ENCODE peak calls at places on chromosomes 2 and 18, in eight cellular contexts. One of them, this sample, is unnamed.

GRCh38 chr2:55009277-55010055 is 40.8 kb downstream of the RTN4 start:
- DNase-seq in CD4-positive, alpha-beta T cell: no peak
- DNase-seq in tibial artery: no peak
- DNase-seq in activated CD8-positive, alpha-beta memory T cell treated with anti-CD3 and anti-CD28 coated beads, Interleukin-2, amount 50 U/mL, for 48 hours: no peak
- DNase-seq in AML-193: no peak
- DNase-seq in stimulated activated CD4-positive, alpha-beta T cell treated with anti-CD3 and anti-CD28 coated beads, Interleukin-1b, Interleukin-23, amount 100 ng/mL, for 1 hour: no peak
- DNase-seq in HFF-Myc: no peak
- DNase-seq in activated naive CD4-positive, alpha-beta T cell treated with anti-CD3 and anti-CD28 coated beads for 36 hours: no peak
- DNase-seq in this sample: no peak

GRCh38 chr2:157692768-157693167 is 64.1 kb upstream of the ACVR1C start:
- DNase-seq in CD4-positive, alpha-beta T cell: no peak
- DNase-seq in tibial artery: no peak
- DNase-seq in activated CD8-positive, alpha-beta memory T cell treated with anti-CD3 and anti-CD28 coated beads, Interleukin-2, amount 50 U/mL, for 48 hours: no peak
- DNase-seq in AML-193: no peak
- DNase-seq in stimulated activated CD4-positive, alpha-beta T cell treated with anti-CD3 and anti-CD28 coated beads, Interleukin-1b, Interleukin-23, amount 100 ng/mL, for 1 hour: no peak
- DNase-seq in HFF-Myc: peak; percentile 46
- DNase-seq in activated naive CD4-positive, alpha-beta T cell treated with anti-CD3 and anti-CD28 coated beads for 36 hours: no peak
- DNase-seq in this sample: no peak

GRCh38 chr2:71897836-71898235 is 249.8 kb downstream of the CYP26B1 start:
- DNase-seq in CD4-positive, alpha-beta T cell: no peak
- DNase-seq in tibial artery: no peak
- DNase-seq in activated CD8-positive, alpha-beta memory T cell treated with anti-CD3 and anti-CD28 coated beads, Interleukin-2, amount 50 U/mL, for 48 hours: no peak
- DNase-seq in AML-193: no peak
- DNase-seq in stimulated activated CD4-positive, alpha-beta T cell treated with anti-CD3 and anti-CD28 coated beads, Interleukin-1b, Interleukin-23, amount 100 ng/mL, for 1 hour: no peak
- DNase-seq in HFF-Myc: no peak
- DNase-seq in activated naive CD4-positive, alpha-beta T cell treated with anti-CD3 and anti-CD28 coated beads for 36 hours: no peak
- DNase-seq in this sample: peak; percentile 11

GRCh38 chr2:165969227-165969626 is 15.7 kb upstream of the TTC21B start:
- DNase-seq in CD4-positive, alpha-beta T cell: no peak
- DNase-seq in tibial artery: no peak
- DNase-seq in activated CD8-positive, alpha-beta memory T cell treated with anti-CD3 and anti-CD28 coated beads, Interleukin-2, amount 50 U/mL, for 48 hours: no peak
- DNase-seq in AML-193: no peak
- DNase-seq in stimulated activated CD4-positive, alpha-beta T cell treated with anti-CD3 and anti-CD28 coated beads, Interleukin-1b, Interleukin-23, amount 100 ng/mL, for 1 hour: no peak
- DNase-seq in HFF-Myc: no peak
- DNase-seq in activated naive CD4-positive, alpha-beta T cell treated with anti-CD3 and anti-CD28 coated beads for 36 hours: no peak
- DNase-seq in this sample: peak; percentile 12

GRCh38 chr2:117941693-117942092 is 72.2 kb downstream of the CCDC93 start:
- DNase-seq in CD4-positive, alpha-beta T cell: no peak
- DNase-seq in tibial artery: no peak
- DNase-seq in activated CD8-positive, alpha-beta memory T cell treated with anti-CD3 and anti-CD28 coated beads, Interleukin-2, amount 50 U/mL, for 48 hours: no peak
- DNase-seq in AML-193: no peak
- DNase-seq in stimulated activated CD4-positive, alpha-beta T cell treated with anti-CD3 and anti-CD28 coated beads, Interleukin-1b, Interleukin-23, amount 100 ng/mL, for 1 hour: no peak
- DNase-seq in HFF-Myc: no peak
- DNase-seq in activated naive CD4-positive, alpha-beta T cell treated with anti-CD3 and anti-CD28 coated beads for 36 hours: no peak
- DNase-seq in this sample: no peak

GRCh38 chr2:45119038-45119437 is 109.8 kb upstream of the SIX2 start:
- DNase-seq in CD4-positive, alpha-beta T cell: no peak
- DNase-seq in tibial artery: no peak
- DNase-seq in activated CD8-positive, alpha-beta memory T cell treated with anti-CD3 and anti-CD28 coated beads, Interleukin-2, amount 50 U/mL, for 48 hours: no peak
- DNase-seq in AML-193: no peak
- DNase-seq in stimulated activated CD4-positive, alpha-beta T cell treated with anti-CD3 and anti-CD28 coated beads, Interleukin-1b, Interleukin-23, amount 100 ng/mL, for 1 hour: no peak
- DNase-seq in HFF-Myc: no peak
- DNase-seq in activated naive CD4-positive, alpha-beta T cell treated with anti-CD3 and anti-CD28 coated beads for 36 hours: no peak
- DNase-seq in this sample: no peak

GRCh38 chr2:196244966-196245365 is 73.6 kb upstream of the STK17B start:
- DNase-seq in CD4-positive, alpha-beta T cell: no peak
- DNase-seq in tibial artery: no peak
- DNase-seq in activated CD8-positive, alpha-beta memory T cell treated with anti-CD3 and anti-CD28 coated beads, Interleukin-2, amount 50 U/mL, for 48 hours: no peak
- DNase-seq in AML-193: no peak
- DNase-seq in stimulated activated CD4-positive, alpha-beta T cell treated with anti-CD3 and anti-CD28 coated beads, Interleukin-1b, Interleukin-23, amount 100 ng/mL, for 1 hour: no peak
- DNase-seq in HFF-Myc: no peak
- DNase-seq in activated naive CD4-positive, alpha-beta T cell treated with anti-CD3 and anti-CD28 coated beads for 36 hours: no peak
- DNase-seq in this sample: no peak

GRCh38 chr2:199458017-199458805 is 472 bp upstream of the SATB2 start:
- DNase-seq in CD4-positive, alpha-beta T cell: no peak
- DNase-seq in tibial artery: no peak
- DNase-seq in activated CD8-positive, alpha-beta memory T cell treated with anti-CD3 and anti-CD28 coated beads, Interleukin-2, amount 50 U/mL, for 48 hours: peak; percentile 70
- DNase-seq in AML-193: no peak
- DNase-seq in stimulated activated CD4-positive, alpha-beta T cell treated with anti-CD3 and anti-CD28 coated beads, Interleukin-1b, Interleukin-23, amount 100 ng/mL, for 1 hour: no peak
- DNase-seq in HFF-Myc: no peak
- DNase-seq in activated naive CD4-positive, alpha-beta T cell treated with anti-CD3 and anti-CD28 coated beads for 36 hours: peak; percentile 22
- DNase-seq in this sample: peak; percentile 86

GRCh38 chr2:202221873-202222272 is 16.5 kb downstream of the SUMO1 start:
- DNase-seq in CD4-positive, alpha-beta T cell: no peak
- DNase-seq in tibial artery: no peak
- DNase-seq in activated CD8-positive, alpha-beta memory T cell treated with anti-CD3 and anti-CD28 coated beads, Interleukin-2, amount 50 U/mL, for 48 hours: no peak
- DNase-seq in AML-193: no peak
- DNase-seq in stimulated activated CD4-positive, alpha-beta T cell treated with anti-CD3 and anti-CD28 coated beads, Interleukin-1b, Interleukin-23, amount 100 ng/mL, for 1 hour: no peak
- DNase-seq in HFF-Myc: no peak
- DNase-seq in activated naive CD4-positive, alpha-beta T cell treated with anti-CD3 and anti-CD28 coated beads for 36 hours: no peak
- DNase-seq in this sample: no peak

GRCh38 chr18:79008356-79008940 is 28.8 kb downstream of the SALL3 start:
- DNase-seq in CD4-positive, alpha-beta T cell: no peak
- DNase-seq in tibial artery: no peak
- DNase-seq in activated CD8-positive, alpha-beta memory T cell treated with anti-CD3 and anti-CD28 coated beads, Interleukin-2, amount 50 U/mL, for 48 hours: no peak
- DNase-seq in AML-193: no peak
- DNase-seq in stimulated activated CD4-positive, alpha-beta T cell treated with anti-CD3 and anti-CD28 coated beads, Interleukin-1b, Interleukin-23, amount 100 ng/mL, for 1 hour: no peak
- DNase-seq in HFF-Myc: no peak
- DNase-seq in activated naive CD4-positive, alpha-beta T cell treated with anti-CD3 and anti-CD28 coated beads for 36 hours: no peak
- DNase-seq in this sample: no peak

GRCh38 chr2:197813093-197813787 is 8.8 kb downstream of the PLCL1 start:
- DNase-seq in CD4-positive, alpha-beta T cell: no peak
- DNase-seq in tibial artery: no peak
- DNase-seq in activated CD8-positive, alpha-beta memory T cell treated with anti-CD3 and anti-CD28 coated beads, Interleukin-2, amount 50 U/mL, for 48 hours: no peak
- DNase-seq in AML-193: peak; percentile 32
- DNase-seq in stimulated activated CD4-positive, alpha-beta T cell treated with anti-CD3 and anti-CD28 coated beads, Interleukin-1b, Interleukin-23, amount 100 ng/mL, for 1 hour: no peak
- DNase-seq in HFF-Myc: no peak
- DNase-seq in activated naive CD4-positive, alpha-beta T cell treated with anti-CD3 and anti-CD28 coated beads for 36 hours: no peak
- DNase-seq in this sample: peak; percentile 30

GRCh38 chr2:229083606-229084349 is 187.3 kb downstream of the PID1 start:
- DNase-seq in CD4-positive, alpha-beta T cell: no peak
- DNase-seq in tibial artery: no peak
- DNase-seq in activated CD8-positive, alpha-beta memory T cell treated with anti-CD3 and anti-CD28 coated beads, Interleukin-2, amount 50 U/mL, for 48 hours: no peak
- DNase-seq in AML-193: no peak
- DNase-seq in stimulated activated CD4-positive, alpha-beta T cell treated with anti-CD3 and anti-CD28 coated beads, Interleukin-1b, Interleukin-23, amount 100 ng/mL, for 1 hour: no peak
- DNase-seq in HFF-Myc: no peak
- DNase-seq in activated naive CD4-positive, alpha-beta T cell treated with anti-CD3 and anti-CD28 coated beads for 36 hours: no peak
- DNase-seq in this sample: no peak

GRCh38 chr2:217996345-217996744 is 6.5 kb downstream of the TNS1 start:
- DNase-seq in CD4-positive, alpha-beta T cell: no peak
- DNase-seq in tibial artery: peak; percentile 87
- DNase-seq in activated CD8-positive, alpha-beta memory T cell treated with anti-CD3 and anti-CD28 coated beads, Interleukin-2, amount 50 U/mL, for 48 hours: no peak
- DNase-seq in AML-193: no peak
- DNase-seq in stimulated activated CD4-positive, alpha-beta T cell treated with anti-CD3 and anti-CD28 coated beads, Interleukin-1b, Interleukin-23, amount 100 ng/mL, for 1 hour: no peak
- DNase-seq in HFF-Myc: no peak
- DNase-seq in activated naive CD4-positive, alpha-beta T cell treated with anti-CD3 and anti-CD28 coated beads for 36 hours: no peak
- DNase-seq in this sample: no peak

GRCh38 chr2:223044092-223044836 is 7.7 kb upstream of the KCNE4 start:
- DNase-seq in CD4-positive, alpha-beta T cell: no peak
- DNase-seq in tibial artery: no peak
- DNase-seq in activated CD8-positive, alpha-beta memory T cell treated with anti-CD3 and anti-CD28 coated beads, Interleukin-2, amount 50 U/mL, for 48 hours: no peak
- DNase-seq in AML-193: no peak
- DNase-seq in stimulated activated CD4-positive, alpha-beta T cell treated with anti-CD3 and anti-CD28 coated beads, Interleukin-1b, Interleukin-23, amount 100 ng/mL, for 1 hour: no peak
- DNase-seq in HFF-Myc: no peak
- DNase-seq in activated naive CD4-positive, alpha-beta T cell treated with anti-CD3 and anti-CD28 coated beads for 36 hours: no peak
- DNase-seq in this sample: no peak

GRCh38 chr2:28949617-28950305 is 31.3 kb upstream of the TOGARAM2 start:
- DNase-seq in CD4-positive, alpha-beta T cell: no peak
- DNase-seq in tibial artery: no peak
- DNase-seq in activated CD8-positive, alpha-beta memory T cell treated with anti-CD3 and anti-CD28 coated beads, Interleukin-2, amount 50 U/mL, for 48 hours: no peak
- DNase-seq in AML-193: no peak
- DNase-seq in stimulated activated CD4-positive, alpha-beta T cell treated with anti-CD3 and anti-CD28 coated beads, Interleukin-1b, Interleukin-23, amount 100 ng/mL, for 1 hour: no peak
- DNase-seq in HFF-Myc: no peak
- DNase-seq in activated naive CD4-positive, alpha-beta T cell treated with anti-CD3 and anti-CD28 coated beads for 36 hours: no peak
- DNase-seq in this sample: no peak

GRCh38 chr2:234462218-234462992 is 34.5 kb downstream of the ARL4C start:
- DNase-seq in CD4-positive, alpha-beta T cell: no peak
- DNase-seq in tibial artery: no peak
- DNase-seq in activated CD8-positive, alpha-beta memory T cell treated with anti-CD3 and anti-CD28 coated beads, Interleukin-2, amount 50 U/mL, for 48 hours: no peak
- DNase-seq in AML-193: no peak
- DNase-seq in stimulated activated CD4-positive, alpha-beta T cell treated with anti-CD3 and anti-CD28 coated beads, Interleukin-1b, Interleukin-23, amount 100 ng/mL, for 1 hour: no peak
- DNase-seq in HFF-Myc: no peak
- DNase-seq in activated naive CD4-positive, alpha-beta T cell treated with anti-CD3 and anti-CD28 coated beads for 36 hours: no peak
- DNase-seq in this sample: peak; percentile 4

GRCh38 chr2:9434484-9434883 is 11.0 kb downstream of the CPSF3 start:
- DNase-seq in CD4-positive, alpha-beta T cell: no peak
- DNase-seq in tibial artery: no peak
- DNase-seq in activated CD8-positive, alpha-beta memory T cell treated with anti-CD3 and anti-CD28 coated beads, Interleukin-2, amount 50 U/mL, for 48 hours: no peak
- DNase-seq in AML-193: no peak
- DNase-seq in stimulated activated CD4-positive, alpha-beta T cell treated with anti-CD3 and anti-CD28 coated beads, Interleukin-1b, Interleukin-23, amount 100 ng/mL, for 1 hour: no peak
- DNase-seq in HFF-Myc: no peak
- DNase-seq in activated naive CD4-positive, alpha-beta T cell treated with anti-CD3 and anti-CD28 coated beads for 36 hours: no peak
- DNase-seq in this sample: no peak

GRCh38 chr2:156156580-156156979 is 175.9 kb downstream of the NR4A2 start:
- DNase-seq in CD4-positive, alpha-beta T cell: no peak
- DNase-seq in tibial artery: no peak
- DNase-seq in activated CD8-positive, alpha-beta memory T cell treated with anti-CD3 and anti-CD28 coated beads, Interleukin-2, amount 50 U/mL, for 48 hours: no peak
- DNase-seq in AML-193: no peak
- DNase-seq in stimulated activated CD4-positive, alpha-beta T cell treated with anti-CD3 and anti-CD28 coated beads, Interleukin-1b, Interleukin-23, amount 100 ng/mL, for 1 hour: no peak
- DNase-seq in HFF-Myc: no peak
- DNase-seq in activated naive CD4-positive, alpha-beta T cell treated with anti-CD3 and anti-CD28 coated beads for 36 hours: no peak
- DNase-seq in this sample: peak; percentile 16

GRCh38 chr2:67560818-67561221 is 163.7 kb downstream of the ETAA1 start:
- DNase-seq in CD4-positive, alpha-beta T cell: no peak
- DNase-seq in tibial artery: no peak
- DNase-seq in activated CD8-positive, alpha-beta memory T cell treated with anti-CD3 and anti-CD28 coated beads, Interleukin-2, amount 50 U/mL, for 48 hours: no peak
- DNase-seq in AML-193: no peak
- DNase-seq in stimulated activated CD4-positive, alpha-beta T cell treated with anti-CD3 and anti-CD28 coated beads, Interleukin-1b, Interleukin-23, amount 100 ng/mL, for 1 hour: no peak
- DNase-seq in HFF-Myc: no peak
- DNase-seq in activated naive CD4-positive, alpha-beta T cell treated with anti-CD3 and anti-CD28 coated beads for 36 hours: no peak
- DNase-seq in this sample: no peak

GRCh38 chr2:48715042-48715899 is 40.3 kb downstream of the LHCGR start:
- DNase-seq in CD4-positive, alpha-beta T cell: no peak
- DNase-seq in tibial artery: no peak
- DNase-seq in activated CD8-positive, alpha-beta memory T cell treated with anti-CD3 and anti-CD28 coated beads, Interleukin-2, amount 50 U/mL, for 48 hours: no peak
- DNase-seq in AML-193: no peak
- DNase-seq in stimulated activated CD4-positive, alpha-beta T cell treated with anti-CD3 and anti-CD28 coated beads, Interleukin-1b, Interleukin-23, amount 100 ng/mL, for 1 hour: no peak
- DNase-seq in HFF-Myc: no peak
- DNase-seq in activated naive CD4-positive, alpha-beta T cell treated with anti-CD3 and anti-CD28 coated beads for 36 hours: no peak
- DNase-seq in this sample: no peak

GRCh38 chr2:66334237-66335054 is 100.5 kb upstream of the MEIS1 start:
- DNase-seq in CD4-positive, alpha-beta T cell: no peak
- DNase-seq in tibial artery: no peak
- DNase-seq in activated CD8-positive, alpha-beta memory T cell treated with anti-CD3 and anti-CD28 coated beads, Interleukin-2, amount 50 U/mL, for 48 hours: no peak
- DNase-seq in AML-193: no peak
- DNase-seq in stimulated activated CD4-positive, alpha-beta T cell treated with anti-CD3 and anti-CD28 coated beads, Interleukin-1b, Interleukin-23, amount 100 ng/mL, for 1 hour: no peak
- DNase-seq in HFF-Myc: no peak
- DNase-seq in activated naive CD4-positive, alpha-beta T cell treated with anti-CD3 and anti-CD28 coated beads for 36 hours: no peak
- DNase-seq in this sample: peak; percentile 88

GRCh38 chr2:26885651-26886329 is 37.9 kb downstream of the DPYSL5 start:
- DNase-seq in CD4-positive, alpha-beta T cell: no peak
- DNase-seq in tibial artery: no peak
- DNase-seq in activated CD8-positive, alpha-beta memory T cell treated with anti-CD3 and anti-CD28 coated beads, Interleukin-2, amount 50 U/mL, for 48 hours: no peak
- DNase-seq in AML-193: no peak
- DNase-seq in stimulated activated CD4-positive, alpha-beta T cell treated with anti-CD3 and anti-CD28 coated beads, Interleukin-1b, Interleukin-23, amount 100 ng/mL, for 1 hour: no peak
- DNase-seq in HFF-Myc: no peak
- DNase-seq in activated naive CD4-positive, alpha-beta T cell treated with anti-CD3 and anti-CD28 coated beads for 36 hours: no peak
- DNase-seq in this sample: no peak

GRCh38 chr2:26847663-26848335 is at the start of gene DPYSL5:
- DNase-seq in CD4-positive, alpha-beta T cell: no peak
- DNase-seq in tibial artery: no peak
- DNase-seq in activated CD8-positive, alpha-beta memory T cell treated with anti-CD3 and anti-CD28 coated beads, Interleukin-2, amount 50 U/mL, for 48 hours: peak; percentile 61
- DNase-seq in AML-193: no peak
- DNase-seq in stimulated activated CD4-positive, alpha-beta T cell treated with anti-CD3 and anti-CD28 coated beads, Interleukin-1b, Interleukin-23, amount 100 ng/mL, for 1 hour: no peak
- DNase-seq in HFF-Myc: no peak
- DNase-seq in activated naive CD4-positive, alpha-beta T cell treated with anti-CD3 and anti-CD28 coated beads for 36 hours: no peak
- DNase-seq in this sample: peak; percentile 95

GRCh38 chr2:216195565-216195978 is 86.4 kb downstream of the XRCC5 start:
- DNase-seq in CD4-positive, alpha-beta T cell: no peak
- DNase-seq in tibial artery: no peak
- DNase-seq in activated CD8-positive, alpha-beta memory T cell treated with anti-CD3 and anti-CD28 coated beads, Interleukin-2, amount 50 U/mL, for 48 hours: no peak
- DNase-seq in AML-193: no peak
- DNase-seq in stimulated activated CD4-positive, alpha-beta T cell treated with anti-CD3 and anti-CD28 coated beads, Interleukin-1b, Interleukin-23, amount 100 ng/mL, for 1 hour: no peak
- DNase-seq in HFF-Myc: no peak
- DNase-seq in activated naive CD4-positive, alpha-beta T cell treated with anti-CD3 and anti-CD28 coated beads for 36 hours: peak; percentile 61
- DNase-seq in this sample: no peak

GRCh38 chr2:139917723-139918384 is 1137.7 kb upstream of the NXPH2 start:
- DNase-seq in CD4-positive, alpha-beta T cell: no peak
- DNase-seq in tibial artery: no peak
- DNase-seq in activated CD8-positive, alpha-beta memory T cell treated with anti-CD3 and anti-CD28 coated beads, Interleukin-2, amount 50 U/mL, for 48 hours: no peak
- DNase-seq in AML-193: no peak
- DNase-seq in stimulated activated CD4-positive, alpha-beta T cell treated with anti-CD3 and anti-CD28 coated beads, Interleukin-1b, Interleukin-23, amount 100 ng/mL, for 1 hour: no peak
- DNase-seq in HFF-Myc: no peak
- DNase-seq in activated naive CD4-positive, alpha-beta T cell treated with anti-CD3 and anti-CD28 coated beads for 36 hours: no peak
- DNase-seq in this sample: peak; percentile 100

GRCh38 chr2:36587091-36587490 is 10.9 kb downstream of the FEZ2 start:
- DNase-seq in CD4-positive, alpha-beta T cell: no peak
- DNase-seq in tibial artery: no peak
- DNase-seq in activated CD8-positive, alpha-beta memory T cell treated with anti-CD3 and anti-CD28 coated beads, Interleukin-2, amount 50 U/mL, for 48 hours: no peak
- DNase-seq in AML-193: no peak
- DNase-seq in stimulated activated CD4-positive, alpha-beta T cell treated with anti-CD3 and anti-CD28 coated beads, Interleukin-1b, Interleukin-23, amount 100 ng/mL, for 1 hour: no peak
- DNase-seq in HFF-Myc: no peak
- DNase-seq in activated naive CD4-positive, alpha-beta T cell treated with anti-CD3 and anti-CD28 coated beads for 36 hours: no peak
- DNase-seq in this sample: peak; percentile 69

GRCh38 chr2:105773568-105773967 is 28.9 kb downstream of the NCK2 start:
- DNase-seq in CD4-positive, alpha-beta T cell: no peak
- DNase-seq in tibial artery: no peak
- DNase-seq in activated CD8-positive, alpha-beta memory T cell treated with anti-CD3 and anti-CD28 coated beads, Interleukin-2, amount 50 U/mL, for 48 hours: peak; percentile 44
- DNase-seq in AML-193: no peak
- DNase-seq in stimulated activated CD4-positive, alpha-beta T cell treated with anti-CD3 and anti-CD28 coated beads, Interleukin-1b, Interleukin-23, amount 100 ng/mL, for 1 hour: no peak
- DNase-seq in HFF-Myc: no peak
- DNase-seq in activated naive CD4-positive, alpha-beta T cell treated with anti-CD3 and anti-CD28 coated beads for 36 hours: no peak
- DNase-seq in this sample: no peak

GRCh38 chr18:68056936-68057335 is 540.4 kb upstream of the DSEL start:
- DNase-seq in CD4-positive, alpha-beta T cell: no peak
- DNase-seq in tibial artery: no peak
- DNase-seq in activated CD8-positive, alpha-beta memory T cell treated with anti-CD3 and anti-CD28 coated beads, Interleukin-2, amount 50 U/mL, for 48 hours: no peak
- DNase-seq in AML-193: no peak
- DNase-seq in stimulated activated CD4-positive, alpha-beta T cell treated with anti-CD3 and anti-CD28 coated beads, Interleukin-1b, Interleukin-23, amount 100 ng/mL, for 1 hour: no peak
- DNase-seq in HFF-Myc: no peak
- DNase-seq in activated naive CD4-positive, alpha-beta T cell treated with anti-CD3 and anti-CD28 coated beads for 36 hours: no peak
- DNase-seq in this sample: no peak

GRCh38 chr2:16184945-16185660 is 244.8 kb downstream of the MYCN start:
- DNase-seq in CD4-positive, alpha-beta T cell: no peak
- DNase-seq in tibial artery: no peak
- DNase-seq in activated CD8-positive, alpha-beta memory T cell treated with anti-CD3 and anti-CD28 coated beads, Interleukin-2, amount 50 U/mL, for 48 hours: no peak
- DNase-seq in AML-193: no peak
- DNase-seq in stimulated activated CD4-positive, alpha-beta T cell treated with anti-CD3 and anti-CD28 coated beads, Interleukin-1b, Interleukin-23, amount 100 ng/mL, for 1 hour: no peak
- DNase-seq in HFF-Myc: no peak
- DNase-seq in activated naive CD4-positive, alpha-beta T cell treated with anti-CD3 and anti-CD28 coated beads for 36 hours: no peak
- DNase-seq in this sample: no peak